ENCODE peak calls at places on chromosomes 12 and 14, in five cellular contexts. L is Peyer's patch, Y is transverse colon, J is hepatocyte, K is endothelial cell of umbilical vein. Q is an unnamed sample.
A peak's percentile ranks its signal among the peaks of the same experiment; 100 is the strongest.

GRCh38 chr12:123232807-123233504 is at the start of the genes MPHOSPH9 and MTRFR:
- DNase-seq in J (peak; percentile 99), Y (peak; percentile 99), L (peak; percentile 98), K (peak; percentile 100), Q (peak; percentile 100)

GRCh38 chr12:41531147-41531829 is 343.2 kb downstream of the PDZRN4 start:
- DNase-seq in L (no peak), Y (peak; percentile 48), K (no peak), J (no peak), Q (no peak)

GRCh38 chr12:1974812-1975211 is 29.4 kb downstream of the DCP1B start:
- DNase-seq in J (no peak), L (no peak), K (no peak), Y (no peak), Q (no peak)

GRCh38 chr12:77742631-77743030 is 88.1 kb upstream of the NAV3 start:
- DNase-seq in L (no peak), Y (no peak), K (no peak), J (no peak), Q (no peak)

GRCh38 chr14:88231626-88232025 is 91.4 kb downstream of the KCNK10 start:
- DNase-seq in K (no peak), J (no peak), Y (no peak), L (no peak), Q (no peak)

GRCh38 chr14:69003626-69004025 is 24.5 kb upstream of the ACTN1 start:
- DNase-seq in J (no peak), L (no peak), Y (no peak), K (no peak), Q (no peak)

GRCh38 chr12:108446766-108447165 is 68.3 kb upstream of the FICD start:
- DNase-seq in K (no peak), J (no peak), L (no peak), Y (no peak), Q (no peak)

GRCh38 chr12:65656904-65657351 is 167.4 kb upstream of the HMGA2 start:
- DNase-seq in L (no peak), Y (no peak), J (no peak), K (peak; percentile 89), Q (no peak)

GRCh38 chr12:52506858-52507715 is 13.1 kb downstream of the KRT5 start:
- DNase-seq in J (peak; percentile 66), L (no peak), Y (no peak), K (peak; percentile 24), Q (no peak)

GRCh38 chr14:40122978-40123648 is 690.9 kb upstream of the FBXO33 start:
- DNase-seq in J (no peak), Y (no peak), K (no peak), L (no peak), Q (no peak)

GRCh38 chr12:53061404-53062010 is 11.6 kb downstream of the TNS2 start:
- DNase-seq in K (no peak), L (no peak), Y (peak; percentile 78), J (peak; percentile 69), Q (peak; percentile 76)

GRCh38 chr14:72054929-72055328 is 122.7 kb downstream of the RGS6 start:
- DNase-seq in J (no peak), L (no peak), K (no peak), Y (no peak), Q (no peak)

GRCh38 chr12:57404966-57405640 is 25.7 kb downstream of the R3HDM2 start:
- DNase-seq in J (no peak), Y (no peak), K (no peak), L (no peak), Q (no peak)

GRCh38 chr12:131264625-131265024 is 310.9 kb downstream of the ADGRD1 start:
- DNase-seq in L (no peak), Y (no peak), J (no peak), K (no peak), Q (no peak)

GRCh38 chr14:80336613-80337106 is 125.4 kb upstream of the DIO2 start:
- DNase-seq in K (no peak), J (no peak), Y (no peak), L (no peak), Q (no peak)

GRCh38 chr12:54935235-54935951 is 49.2 kb downstream of the TESPA1 start:
- DNase-seq in J (peak; percentile 49), L (no peak), Y (no peak), K (peak; percentile 67), Q (peak; percentile 20)

GRCh38 chr14:64992328-64992885 is 5.7 kb downstream of the FNTB start:
- DNase-seq in Y (no peak), J (no peak), K (no peak), L (no peak), Q (no peak)

GRCh38 chr12:39620664-39621658 is 1.4 kb upstream of the ABCD2 start:
- DNase-seq in Y (peak; percentile 16), J (no peak), K (no peak), L (peak; percentile 45), Q (no peak)

GRCh38 chr12:94047781-94048567 is 100.4 kb upstream of the PLXNC1 start:
- DNase-seq in Y (no peak), K (no peak), L (no peak), J (no peak), Q (no peak)

GRCh38 chr12:123115409-123116111 is 35.3 kb downstream of the PITPNM2 start:
- DNase-seq in L (peak; percentile 63), J (peak; percentile 44), K (no peak), Y (peak; percentile 39), Q (peak; percentile 90)

GRCh38 chr14:106268013-106268727 is 741.8 kb downstream of the TMEM121 start:
- DNase-seq in L (peak; percentile 93), K (no peak), J (no peak), Y (peak; percentile 48), Q (peak; percentile 28)

GRCh38 chr12:46439793-46440511 is 67.4 kb upstream of the SLC38A2 start:
- DNase-seq in Y (no peak), K (no peak), L (no peak), J (no peak), Q (no peak)

GRCh38 chr12:6535960-6536847 is 1.9 kb downstream of the GAPDH start:
- DNase-seq in K (no peak), J (no peak), L (no peak), Y (no peak), Q (no peak)

GRCh38 chr12:70365648-70366518 is at the start of gene KCNMB4:
- DNase-seq in K (peak; percentile 51), Y (peak; percentile 59), L (peak; percentile 60), J (peak; percentile 73), Q (peak; percentile 70)

GRCh38 chr14:73764406-73764805 is 50.2 kb upstream of the PNMA1 start:
- DNase-seq in Y (peak; percentile 46), J (no peak), L (no peak), K (no peak), Q (no peak)
- H3K4me1 ChIP-seq in Y (peaks cover 70% of the 10 kb centered on the region), J (peaks cover 48% of the 10 kb centered on the region), L (peaks cover 75% of the 10 kb centered on the region), K (peaks cover 32% of the 10 kb centered on the region), Q (peaks cover 45% of the 10 kb centered on the region)

DNA sequence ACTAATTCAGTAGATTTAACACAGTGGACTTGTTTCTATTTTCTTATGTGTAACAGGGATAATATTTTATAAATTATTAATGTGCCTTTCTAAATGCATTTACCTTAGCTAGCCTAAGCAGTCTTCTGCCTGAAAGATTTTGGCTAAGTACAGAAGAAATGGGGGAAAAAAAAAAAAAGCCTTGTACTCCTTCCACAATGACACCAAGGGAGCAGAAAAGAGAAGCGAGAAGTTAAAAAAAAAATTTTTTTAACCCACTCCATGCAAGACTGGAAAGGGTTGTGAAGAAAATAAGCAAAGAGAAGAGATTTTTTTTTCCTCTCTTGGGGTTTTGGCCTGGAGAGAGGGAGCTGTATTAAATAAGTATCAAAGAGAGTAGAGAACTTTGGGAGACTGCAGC is 28.7 kb downstream of the NELL2 start:
- DNase-seq in Y (no peak), J (no peak), L (no peak), K (no peak), Q (no peak)
- H3K27ac ChIP-seq in Y (no peak overlapping the region), J (no peak overlapping the region), L (peak overlapping the region; percentile 32), K (no peak overlapping the region), Q (no peak overlapping the region)

GRCh38 chr12:20305470-20305869 is 62.9 kb upstream of the PDE3A start:
- DNase-seq in Y (no peak), K (peak; percentile 18), L (no peak), J (no peak), Q (no peak)
- TF ChIP-seq CTCF in Y (no peak), K (no peak), L (no peak), J (no peak), Q (no peak)

DNA sequence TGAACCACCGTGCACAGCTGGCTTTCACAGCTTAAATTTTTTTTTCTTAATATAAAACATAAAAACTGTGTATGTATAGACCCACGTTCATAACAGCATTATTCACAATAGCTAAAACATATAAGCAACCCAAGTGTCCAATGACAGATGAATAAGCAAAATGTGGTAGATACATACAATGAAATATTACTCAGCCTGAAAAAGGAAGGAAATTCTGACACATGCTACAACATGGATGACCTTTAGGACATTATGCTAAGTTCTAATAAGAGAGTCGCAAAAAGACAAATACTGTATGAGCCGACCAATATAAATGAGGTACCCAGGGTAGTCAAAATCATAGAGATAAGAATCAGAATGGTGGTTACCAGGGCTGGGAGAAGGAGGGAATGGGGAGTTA is 13.8 kb upstream of the YY1 start:
- DNase-seq in L (no peak), K (no peak), J (no peak), Y (no peak), Q (no peak)
- H3K4me1 ChIP-seq in L (peaks cover 37% of the 10 kb centered on the region), K (peaks cover 19% of the 10 kb centered on the region), J (peaks cover 36% of the 10 kb centered on the region), Y (peaks cover 27% of the 10 kb centered on the region), Q (peaks cover 21% of the 10 kb centered on the region)

GRCh38 chr14:104084251-104085002 is 1.1 kb upstream of the ASPG start:
- DNase-seq in J (peak; percentile 11), Y (no peak), K (no peak), L (no peak), Q (no peak)
- H3K27ac ChIP-seq in J (no peak overlapping the region), Y (peak overlapping the region; percentile 79), K (no peak overlapping the region), L (no peak overlapping the region), Q (no peak overlapping the region)

GRCh38 chr12:44246481-44247105 is 410.7 kb downstream of the TMEM117 start:
- DNase-seq in J (no peak), L (no peak), Y (no peak), K (no peak), Q (no peak)

GRCh38 chr12:44245932-44246331 is 410.1 kb downstream of the TMEM117 start:
- DNase-seq in K (no peak), L (no peak), Y (no peak), J (no peak), Q (no peak)

GRCh38 chr12:44248436-44248835 is 412.6 kb downstream of the TMEM117 start:
- DNase-seq in L (no peak), J (no peak), K (no peak), Y (no peak), Q (no peak)

GRCh38 chr12:44253338-44253856 is 417.5 kb downstream of the TMEM117 start:
- DNase-seq in Y (no peak), K (no peak), J (no peak), L (no peak), Q (no peak)

GRCh38 chr12:44247588-44247987 is 411.7 kb downstream of the TMEM117 start:
- DNase-seq in K (no peak), J (no peak), Y (no peak), L (no peak), Q (no peak)
- TF ChIP-seq CTCF in K (no peak), J (no peak), Y (no peak), L (no peak), Q (no peak)

Q was measured in adrenal gland.